ENCODE peak calls at places on chromosomes 6 and 20, in four cellular contexts. L is right lobe of liver, T is H7, V is NCI-H2171 treated with DMSO at 0.1 percent for 48 hours. Q is an unnamed sample.

GRCh38 chr6:123333000-123333756 is 303.6 kb downstream of the TRDN start:
- DNase-seq in L (no peak), T (no peak), V (no peak), Q (no peak)

GRCh38 chr20:43165611-43166010 is 24.1 kb downstream of the PTPRT start:
- DNase-seq in L (no peak), V (no peak), T (no peak), Q (no peak)

GRCh38 chr6:156183678-156184077 is 593.5 kb upstream of the ARID1B start:
- DNase-seq in V (no peak), T (no peak), L (no peak), Q (peak)

GRCh38 chr6:124964764-124965105 is 2.5 kb downstream of the RNF217 start:
- DNase-seq in T (no peak), V (no peak), L (no peak), Q (no peak)

GRCh38 chr6:33692760-33693158 is 18.7 kb downstream of the UQCC2 start:
- DNase-seq in T (no peak), L (no peak), V (no peak), Q (no peak)

GRCh38 chr6:158905277-158905676 is 86.1 kb upstream of the EZR start:
- DNase-seq in L (no peak), T (no peak), V (peak), Q (no peak)

GRCh38 chr6:47169785-47170685 is 127.9 kb upstream of the ADGRF1 start:
- DNase-seq in T (no peak), V (no peak), L (no peak), Q (no peak)

GRCh38 chr6:109460161-109460830 is 4.7 kb upstream of the MICAL1 start:
- DNase-seq in L (no peak), V (no peak), T (no peak), Q (no peak)

GRCh38 chr6:12941422-12941821 is 224.9 kb downstream of the PHACTR1 start:
- DNase-seq in L (no peak), T (no peak), V (no peak), Q (no peak)

GRCh38 chr6:160926281-160927276 is 65.0 kb upstream of the MAP3K4 start:
- DNase-seq in T (no peak), L (no peak), V (no peak), Q (no peak)

GRCh38 chr6:11865926-11866325 is 87.3 kb upstream of the ADTRP start:
- DNase-seq in L (no peak), T (no peak), V (no peak), Q (no peak)

GRCh38 chr6:170522565-170523183 is 30.4 kb downstream of the PSMB1 start:
- DNase-seq in L (no peak), T (peak), V (no peak), Q (peak)

GRCh38 chr6:45532626-45533258 is 155.0 kb upstream of the SUPT3H start:
- DNase-seq in L (no peak), V (no peak), T (no peak), Q (no peak)

GRCh38 chr20:50561379-50562078 is 51.3 kb downstream of the PTPN1 start:
- DNase-seq in T (no peak), V (no peak), L (no peak), Q (no peak)

GRCh38 chr6:158707120-158707519 is 57.3 kb downstream of the SYTL3 start:
- DNase-seq in T (peak), L (no peak), V (no peak), Q (no peak)

GRCh38 chr6:3929281-3929798 is 80.2 kb downstream of the FAM50B start:
- DNase-seq in L (no peak), V (no peak), T (no peak), Q (no peak)

GRCh38 chr20:2132461-2132901 is 30.9 kb downstream of the STK35 start:
- DNase-seq in L (no peak), V (no peak), T (no peak), Q (no peak)

GRCh38 chr20:31841928-31842327 is 3.5 kb downstream of the FOXS1 start:
- DNase-seq in V (no peak), L (no peak), T (no peak), Q (no peak)

GRCh38 chr6:47057830-47058540 is 15.9 kb upstream of the ADGRF1 start:
- DNase-seq in L (no peak), T (no peak), V (no peak), Q (no peak)

GRCh38 chr6:22940571-22941290 is 371.4 kb downstream of the HDGFL1 start:
- DNase-seq in T (no peak), V (no peak), L (no peak), Q (no peak)

GRCh38 chr20:47464380-47465101 is 37.1 kb upstream of the NCOA3 start:
- DNase-seq in V (peak), L (peak), T (no peak), Q (peak)

GRCh38 chr6:154488802-154489437 is 21.6 kb downstream of the CNKSR3 start:
- DNase-seq in V (no peak), T (no peak), L (no peak), Q (no peak)

GRCh38 chr6:1591243-1591642 is 18.5 kb upstream of the FOXC1 start:
- DNase-seq in V (no peak), T (no peak), L (no peak), Q (no peak)

GRCh38 chr20:61254881-61255589 is 3.0 kb downstream of the CDH4 start:
- DNase-seq in V (no peak), T (no peak), L (no peak), Q (no peak)

GRCh38 chr6:151822252-151823111 is 15.0 kb downstream of the ESR1 start:
- DNase-seq in L (no peak), T (no peak), V (no peak), Q (no peak)

GRCh38 chr6:11230158-11231107 is 2.0 kb downstream of the NEDD9 start:
- DNase-seq in T (no peak), L (no peak), V (no peak), Q (no peak)

GRCh38 chr20:64101731-64102621 is 5.4 kb downstream of the NPBWR2 start:
- DNase-seq in L (peak), V (peak), T (peak), Q (peak)

GRCh38 chr6:145023116-145023726 is 712.1 kb downstream of the EPM2A start:
- DNase-seq in V (no peak), L (no peak), T (no peak), Q (no peak)

GRCh38 chr20:57464642-57465211 is 60.2 kb downstream of the CTCFL start:
- DNase-seq in L (peak), T (no peak), V (no peak), Q (peak)

GRCh38 chr20:20065366-20065765 is 13.0 kb downstream of the CFAP61 start:
- DNase-seq in T (no peak), V (no peak), L (no peak), Q (no peak)

GRCh38 chr6:99297415-99297814 is 52.1 kb downstream of the FAXC start:
- DNase-seq in L (no peak), V (no peak), T (peak), Q (no peak)

GRCh38 chr6:139336488-139336887 is 38.0 kb downstream of the CITED2 start:
- DNase-seq in L (peak), T (no peak), V (peak), Q (no peak)

GRCh38 chr20:23255106-23255505 is 95.5 kb upstream of the NXT1 start:
- DNase-seq in L (no peak), V (no peak), T (no peak), Q (no peak)

GRCh38 chr6:27772261-27773001 is 139.8 kb downstream of the OR2B2 start:
- DNase-seq in L (peak), T (peak), V (peak), Q (peak)

GRCh38 chr20:61127311-61128044 is 124.6 kb upstream of the CDH4 start:
- DNase-seq in T (no peak), V (no peak), L (no peak), Q (no peak)

GRCh38 chr20:58407966-58408557 is 19.0 kb downstream of the VAPB start:
- DNase-seq in T (no peak), V (peak), L (no peak), Q (no peak)

GRCh38 chr6:11434565-11435326 is 102.8 kb upstream of the TMEM170B start:
- DNase-seq in T (no peak), L (no peak), V (no peak), Q (no peak)

GRCh38 chr6:109743739-109744138 is 52.6 kb downstream of the FIG4 start:
- DNase-seq in V (no peak), L (no peak), T (no peak), Q (peak)

GRCh38 chr20:48920527-48921167 is 864 bp upstream of the ARFGEF2 start:
- DNase-seq in L (no peak), V (no peak), T (no peak), Q (no peak)

Q was measured in NCI-H82.